ENCODE peak calls at places on chromosomes 4 and X, in six cellular contexts. J is cardiac muscle cell, F is NT2/D1, X is breast epithelium, O is neural progenitor cell, H is body of pancreas. E is an unnamed sample. For H3K4me1 and H3K27me3, the result is how much of the 10 kb centered on the place peaks cover.

GRCh38 chrX:45735571-45735970 is 534.9 kb upstream of the DIPK2B start:
- DNase-seq in J (no peak), F (no peak), X (no peak), O (no peak), H (no peak), E (no peak)

GRCh38 chrX:27767387-27767786 is 40.4 kb upstream of the MAGEB10 start:
- DNase-seq in J (no peak), F (no peak), X (no peak), O (no peak), H (no peak), E (no peak)

GRCh38 chr4:178306565-178306964 is 864.3 kb upstream of the AGA start:
- DNase-seq in J (no peak), F (no peak), X (no peak), O (no peak), H (no peak), E (no peak)

GRCh38 chr4:141652161-141652778 is 15.9 kb downstream of the IL15 start:
- DNase-seq in J (peak), F (no peak), X (no peak), O (no peak), H (no peak), E (no peak)

GRCh38 chr4:74456849-74457395 is 12.0 kb downstream of the AREG start:
- DNase-seq in J (peak), F (no peak), X (no peak), O (no peak), H (no peak), E (no peak)

GRCh38 chr4:115834441-115834840 is 721.0 kb upstream of the NDST4 start:
- DNase-seq in J (no peak), F (peak), X (no peak), O (no peak), H (no peak), E (no peak)

GRCh38 chrX:130994671-130995070 is 63.5 kb upstream of the ARHGAP36 start:
- DNase-seq in J (peak), F (no peak), X (no peak), O (peak), H (peak), E (no peak)

GRCh38 chr4:33924239-33924638 is 2320.1 kb downstream of the ARAP2 start:
- DNase-seq in J (peak), F (no peak), X (no peak), O (peak), H (no peak), E (no peak)

GRCh38 chrX:27463187-27463586 is at the start of gene PPP4R3C:
- DNase-seq in J (no peak), F (no peak), X (no peak), O (no peak), H (no peak), E (no peak)

GRCh38 chr4:88320174-88320779 is 35.9 kb upstream of the PPM1K start:
- DNase-seq in J (no peak), F (no peak), X (no peak), O (peak), H (no peak), E (no peak)

GRCh38 chr4:180757927-180758326 is 1485.3 kb upstream of the TENM3 start:
- DNase-seq in J (no peak), F (no peak), X (no peak), O (no peak), H (no peak), E (no peak)

GRCh38 chr4:133865606-133866327 is 335.8 kb downstream of the PABPC4L start:
- DNase-seq in J (peak), F (peak), X (no peak), O (peak), H (no peak), E (no peak)

GRCh38 chr4:96170198-96170597 is 330.3 kb downstream of the PDHA2 start:
- DNase-seq in J (no peak), F (no peak), X (no peak), O (no peak), H (no peak), E (no peak)

GRCh38 chr4:163161536-163162205 is 5.0 kb downstream of the NAF1 start:
- DNase-seq in J (peak), F (no peak), X (no peak), O (no peak), H (no peak), E (no peak)

GRCh38 chrX:129877401-129877800 is 28.6 kb upstream of the UTP14A start:
- DNase-seq in J (no peak), F (no peak), X (no peak), O (no peak), H (no peak), E (no peak)

GRCh38 chr4:62709618-62710252 is 1509.6 kb downstream of the ADGRL3 start:
- DNase-seq in J (peak), F (no peak), X (no peak), O (peak), H (no peak), E (no peak)

GRCh38 chrX:12447448-12448154 is 309.3 kb downstream of the FRMPD4 start:
- DNase-seq in J (peak), F (no peak), X (no peak), O (no peak), H (no peak), E (no peak)

GRCh38 chr4:147355849-147356248 is 125.0 kb upstream of the EDNRA start:
- DNase-seq in J (peak), F (no peak), X (no peak), O (no peak), H (no peak), E (no peak)

GRCh38 chr4:147052361-147052760 is 106.7 kb upstream of the TTC29 start:
- DNase-seq in J (no peak), F (no peak), X (no peak), O (no peak), H (no peak), E (no peak)

GRCh38 chrX:118666521-118666920 is 60.9 kb upstream of the IL13RA1 start:
- DNase-seq in J (no peak), F (no peak), X (no peak), O (no peak), H (no peak), E (no peak)

GRCh38 chrX:73478961-73479360 is 32.1 kb downstream of the CDX4 start:
- DNase-seq in J (no peak), F (no peak), X (no peak), O (no peak), H (no peak), E (no peak)

GRCh38 chr4:61443813-61444510 is 243.8 kb downstream of the ADGRL3 start:
- DNase-seq in J (peak), F (no peak), X (no peak), O (no peak), H (no peak), E (no peak)

GRCh38 chr4:67549123-67549522 is 3.8 kb upstream of the CENPC start:
- DNase-seq in J (peak), F (no peak), X (no peak), O (no peak), H (no peak), E (no peak)

GRCh38 chrX:40012039-40012799 is 85.5 kb downstream of the BCOR start:
- DNase-seq in J (peak), F (no peak), X (no peak), O (peak), H (peak), E (peak)

GRCh38 chr4:83083925-83084475 is 30.5 kb downstream of the PLAC8 start:
- DNase-seq in J (peak), F (no peak), X (no peak), O (no peak), H (no peak), E (no peak)

GRCh38 chrX:28591542-28591941 is 4.3 kb downstream of the IL1RAPL1 start:
- DNase-seq in J (no peak), F (no peak), X (no peak), O (no peak), H (no peak), E (no peak)

GRCh38 chr4:164683040-164683439 is 70.9 kb upstream of the SMIM31 start:
- DNase-seq in J (no peak), F (no peak), X (no peak), O (no peak), H (no peak), E (no peak)

GRCh38 chrX:129545408-129545807 is 5.3 kb downstream of the OCRL start:
- DNase-seq in J (no peak), F (no peak), X (no peak), O (no peak), H (no peak), E (no peak)

GRCh38 chr4:127857641-127858040 is 23.1 kb upstream of the PLK4 start:
- DNase-seq in J (no peak), F (no peak), X (no peak), O (no peak), H (no peak), E (no peak)

GRCh38 chrX:45885931-45886330 is 659.3 kb downstream of the ZNF674 start:
- DNase-seq in J (no peak), F (no peak), X (no peak), O (no peak), H (no peak), E (no peak)

GRCh38 chr4:74334636-74335035 is 26.4 kb downstream of the EPGN start:
- DNase-seq in J (no peak), F (no peak), X (no peak), O (no peak), H (no peak), E (no peak)

GRCh38 chrX:119189586-119189985 is 46.5 kb upstream of the PGRMC1 start:
- DNase-seq in J (peak), F (no peak), X (no peak), O (no peak), H (no peak), E (no peak)

GRCh38 chr4:73855406-73855805 is 2.3 kb downstream of the PF4V1 start:
- DNase-seq in J (no peak), F (no peak), X (no peak), O (no peak), H (no peak), E (no peak)

GRCh38 chr4:153792893-153793227 is 4.0 kb upstream of the SFRP2 start:
- DNase-seq in J (no peak), F (no peak), X (no peak), O (peak), H (no peak), E (no peak)

GRCh38 chr4:148124512-148124911 is 317.7 kb downstream of the NR3C2 start:
- DNase-seq in J (no peak), F (no peak), X (no peak), O (no peak), H (no peak), E (no peak)

GRCh38 chrX:7112071-7112470 is 35.4 kb upstream of the STS start:
- DNase-seq in J (no peak), F (no peak), X (no peak), O (no peak), H (no peak), E (no peak)
- H3K4me1 ChIP-seq in J (under half), F (under half), X (under half), O (under half), H (under half), E (under half)

GRCh38 chr4:142846729-142847606 is 867 bp upstream of the INPP4B start:
- DNase-seq in J (peak), F (peak), X (peak), O (peak), H (peak), E (peak)
- H3K27me3 ChIP-seq in J (half or more), F (under half), X (under half), O (half or more), H (under half), E (under half)

GRCh38 chrX:154430504-154430903 is 2.0 kb downstream of the ATP6AP1 start:
- DNase-seq in J (no peak), F (no peak), X (no peak), O (no peak), H (no peak), E (no peak)
- H3K4me1 ChIP-seq in J (under half), F (under half), X (under half), O (under half), H (under half), E (under half)

GRCh38 chr4:112509243-112510190 is 6.5 kb downstream of the NEUROG2 start:
- DNase-seq in J (no peak), F (no peak), X (no peak), O (peak), H (no peak), E (no peak)

GRCh38 chr4:112510191-112510467 is 5.9 kb downstream of the NEUROG2 start:
- DNase-seq in J (no peak), F (no peak), X (no peak), O (no peak), H (no peak), E (no peak)

GRCh38 chr4:112510468-112511293 is 5.3 kb downstream of the NEUROG2 start:
- DNase-seq in J (no peak), F (no peak), X (no peak), O (peak), H (no peak), E (no peak)

DNA sequence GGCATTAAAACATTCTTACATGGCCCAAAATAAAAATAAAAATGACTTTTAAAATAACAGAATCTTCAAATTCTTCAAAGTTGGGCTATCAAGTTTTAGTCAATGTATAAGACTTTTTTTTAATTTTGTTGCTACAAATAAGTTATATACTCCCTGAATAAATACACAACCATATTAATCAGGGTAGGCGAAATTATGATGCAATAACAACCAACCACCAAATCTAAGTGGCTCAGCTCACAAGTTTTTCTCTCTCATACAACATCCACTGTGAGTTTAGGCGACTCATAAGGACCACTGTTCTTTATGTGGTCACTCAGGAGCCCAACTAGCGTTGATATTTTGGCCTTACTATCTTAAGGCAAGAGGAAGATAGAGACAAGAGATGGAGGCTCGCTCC is 11.2 kb downstream of the NEUROG2 start:
- DNase-seq in J (no peak), F (no peak), X (no peak), O (no peak), H (no peak), E (no peak)
- H3K27me3 ChIP-seq in J (half or more), F (half or more), X (under half), O (half or more), H (under half), E (under half)

DNA sequence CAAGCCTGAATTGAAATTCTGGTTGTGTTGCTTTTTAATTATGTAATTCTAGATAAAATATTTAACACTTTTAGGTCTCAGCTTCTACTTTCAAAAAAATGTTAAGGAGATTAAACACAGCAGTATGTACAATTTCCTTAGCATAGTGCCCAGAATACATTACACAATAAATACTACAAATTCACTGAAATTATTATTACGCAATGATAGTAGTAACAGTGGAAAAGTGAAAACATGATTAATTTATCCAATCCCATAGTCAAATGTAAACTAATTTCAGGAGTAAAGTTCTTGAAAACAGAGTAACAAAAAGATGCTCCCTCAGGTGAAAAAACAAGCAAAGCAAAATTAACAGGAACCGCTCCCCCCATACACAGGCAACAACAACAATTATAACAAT is 1915.4 kb downstream of the STIM2 start:
- DNase-seq in J (peak), F (no peak), X (no peak), O (no peak), H (no peak), E (no peak)
- H3K4me1 ChIP-seq in J (under half), F (under half), X (under half), O (under half), H (under half), E (under half)

DNA sequence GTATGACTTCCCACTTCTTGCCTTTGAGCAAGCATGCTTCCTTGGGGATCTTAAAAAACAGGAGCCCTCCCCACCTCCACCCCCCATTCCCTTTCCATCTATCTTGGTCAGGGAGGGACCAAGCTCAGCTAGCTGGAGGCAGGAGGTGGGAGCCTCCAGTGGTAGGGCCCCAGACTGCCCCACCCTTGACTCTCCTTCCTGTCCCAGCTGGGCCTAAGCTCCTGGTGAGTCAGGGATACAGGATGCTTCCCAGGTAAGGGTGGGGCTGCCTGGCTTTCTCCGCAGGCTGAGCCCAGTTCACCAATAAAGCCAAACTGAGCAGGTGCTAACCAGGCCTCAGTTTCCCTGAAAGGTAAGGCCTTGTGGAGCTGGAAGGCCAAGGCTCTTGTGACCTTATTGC is 15.2 kb downstream of the EFNB1 start:
- DNase-seq in J (no peak), F (no peak), X (no peak), O (no peak), H (no peak), E (no peak)
- H3K27me3 ChIP-seq in J (under half), F (under half), X (under half), O (under half), H (under half), E (under half)

GRCh38 chr4:40212674-40213504 is 16.1 kb downstream of the RHOH start:
- DNase-seq in J (no peak), F (no peak), X (no peak), O (no peak), H (no peak), E (no peak)
- H3K4me1 ChIP-seq in J (under half), F (under half), X (under half), O (under half), H (under half), E (under half)

GRCh38 chr4:167185465-167185864 is 48.8 kb downstream of the SPOCK3 start:
- DNase-seq in J (no peak), F (no peak), X (no peak), O (no peak), H (no peak), E (no peak)
- H3K27me3 ChIP-seq in J (under half), F (under half), X (under half), O (under half), H (under half), E (under half)

GRCh38 chr4:26936284-26937065 is 75.8 kb downstream of the STIM2 start:
- DNase-seq in J (no peak), F (no peak), X (no peak), O (no peak), H (no peak), E (peak)

GRCh38 chr4:26938516-26938915 is 77.9 kb downstream of the STIM2 start:
- DNase-seq in J (no peak), F (no peak), X (no peak), O (no peak), H (no peak), E (no peak)

GRCh38 chr4:26941951-26942350 is 81.3 kb downstream of the STIM2 start:
- DNase-seq in J (no peak), F (no peak), X (no peak), O (no peak), H (no peak), E (no peak)

GRCh38 chr4:26937136-26937535 is 76.5 kb downstream of the STIM2 start:
- DNase-seq in J (no peak), F (no peak), X (no peak), O (no peak), H (no peak), E (no peak)

DNA sequence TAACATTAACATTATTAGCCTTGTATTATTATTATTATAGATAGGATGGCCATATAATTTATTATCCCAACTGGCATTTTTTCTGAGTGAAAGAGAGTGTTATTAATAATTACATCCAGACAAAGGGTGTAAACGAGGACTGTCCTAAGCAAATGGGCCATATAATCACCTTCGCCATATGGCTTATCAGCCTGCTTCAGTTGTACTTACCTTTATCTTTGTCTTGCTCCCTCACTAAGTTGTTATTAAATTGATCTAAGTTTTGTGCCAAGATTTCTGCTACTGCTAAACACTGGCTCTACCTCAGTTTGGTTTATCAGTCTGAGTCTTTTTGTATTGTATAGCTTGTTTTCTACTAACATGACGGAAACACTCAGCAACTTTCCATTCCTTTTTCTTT is 76.9 kb downstream of the STIM2 start:
- DNase-seq in J (no peak), F (no peak), X (no peak), O (no peak), H (no peak), E (no peak)
- H3K4me1 ChIP-seq in J (under half), F (under half), X (under half), O (under half), H (under half), E (under half)

GRCh38 chr4:8854866-8855265 is 16.8 kb downstream of the HMX1 start:
- DNase-seq in J (peak), F (no peak), X (no peak), O (no peak), H (no peak), E (no peak)

GRCh38 chr4:8851321-8852117 is 20.1 kb downstream of the HMX1 start:
- DNase-seq in J (no peak), F (no peak), X (no peak), O (no peak), H (no peak), E (no peak)

GRCh38 chr4:8854016-8854415 is 17.6 kb downstream of the HMX1 start:
- DNase-seq in J (no peak), F (no peak), X (no peak), O (no peak), H (no peak), E (no peak)

GRCh38 chr4:8852118-8852704 is 19.4 kb downstream of the HMX1 start:
- DNase-seq in J (no peak), F (no peak), X (no peak), O (no peak), H (no peak), E (no peak)

DNA sequence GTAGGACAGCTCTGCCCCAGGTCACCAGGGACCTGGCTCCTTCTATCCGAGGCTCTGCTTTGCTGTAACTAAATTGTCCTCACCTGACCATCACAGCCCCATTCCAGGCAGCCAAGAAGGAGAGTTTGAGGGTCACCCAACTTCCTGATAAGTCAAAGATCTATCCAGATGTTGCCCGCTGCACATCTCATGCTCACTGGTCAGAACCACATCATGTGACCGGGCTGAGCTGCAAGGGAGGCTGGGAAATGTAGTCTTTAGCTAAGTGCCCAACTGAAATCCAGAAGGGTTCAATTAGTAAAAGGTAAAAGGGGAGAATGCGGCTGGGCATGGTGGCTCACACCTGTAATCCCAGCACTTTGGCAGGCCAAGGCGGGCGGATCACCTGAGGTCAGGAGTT is 18.4 kb downstream of the HMX1 start:
- DNase-seq in J (no peak), F (no peak), X (no peak), O (no peak), H (no peak), E (no peak)
- H3K27me3 ChIP-seq in J (half or more), F (under half), X (under half), O (half or more), H (under half), E (under half)

E was measured in ovary.